ENCODE peak calls at places on chromosomes 16 and 17, in five cellular contexts. W, V, M, C and R are unnamed samples.

GRCh38 chr16:30094541-30095165 is 1.4 kb downstream of the YPEL3 start:
- DNase-seq in W (no peak), V (peak), M (no peak), C (no peak), R (peak)

GRCh38 chr17:68006797-68007196 is 10.5 kb upstream of the C17orf58 start:
- DNase-seq in W (no peak), V (no peak), M (no peak), C (no peak), R (no peak)

GRCh38 chr17:73170324-73170723 is 5.5 kb downstream of the SSTR2 start:
- DNase-seq in W (no peak), V (no peak), M (no peak), C (no peak), R (no peak)

GRCh38 chr17:55334285-55334684 is 69.5 kb downstream of the HLF start:
- DNase-seq in W (no peak), V (no peak), M (no peak), C (no peak), R (no peak)

GRCh38 chr17:28330671-28331070 is 4.6 kb downstream of the IFT20 start:
- DNase-seq in W (no peak), V (no peak), M (no peak), C (no peak), R (no peak)

GRCh38 chr16:56491657-56492261 is 28.1 kb downstream of the BBS2 start:
- DNase-seq in W (no peak), V (no peak), M (no peak), C (no peak), R (no peak)

GRCh38 chr16:52549011-52549692 is 2.2 kb upstream of the TOX3 start:
- DNase-seq in W (no peak), V (no peak), M (peak), C (no peak), R (no peak)

GRCh38 chr16:56354016-56354415 is 71.3 kb downstream of the AMFR start:
- DNase-seq in W (no peak), V (no peak), M (no peak), C (no peak), R (no peak)

GRCh38 chr17:39744836-39745215 is 7.1 kb downstream of the GRB7 start:
- DNase-seq in W (no peak), V (no peak), M (no peak), C (no peak), R (no peak)

GRCh38 chr17:27506348-27507218 is 50.3 kb downstream of the KSR1 start:
- DNase-seq in W (no peak), V (no peak), M (no peak), C (peak), R (no peak)

GRCh38 chr17:65518256-65518655 is 43.2 kb downstream of the AXIN2 start:
- DNase-seq in W (no peak), V (no peak), M (no peak), C (no peak), R (no peak)

GRCh38 chr17:18172528-18173278 is 10.9 kb upstream of the ALKBH5 start:
- DNase-seq in W (no peak), V (no peak), M (no peak), C (no peak), R (no peak)

GRCh38 chr17:18163528-18163927 is 20.1 kb upstream of the ALKBH5 start:
- DNase-seq in W (no peak), V (no peak), M (no peak), C (peak), R (no peak)

GRCh38 chr17:18167421-18167820 is 16.2 kb upstream of the ALKBH5 start:
- DNase-seq in W (no peak), V (no peak), M (no peak), C (no peak), R (no peak)

GRCh38 chr17:18161226-18162094 is 22.2 kb upstream of the ALKBH5 start:
- DNase-seq in W (no peak), V (no peak), M (no peak), C (no peak), R (no peak)

GRCh38 chr17:18166894-18167293 is 16.7 kb upstream of the ALKBH5 start:
- DNase-seq in W (no peak), V (no peak), M (no peak), C (no peak), R (no peak)
- TF ChIP-seq CTCF in W (no peak), V (peak), M (no peak), C (peak), R (no peak)

DNA sequence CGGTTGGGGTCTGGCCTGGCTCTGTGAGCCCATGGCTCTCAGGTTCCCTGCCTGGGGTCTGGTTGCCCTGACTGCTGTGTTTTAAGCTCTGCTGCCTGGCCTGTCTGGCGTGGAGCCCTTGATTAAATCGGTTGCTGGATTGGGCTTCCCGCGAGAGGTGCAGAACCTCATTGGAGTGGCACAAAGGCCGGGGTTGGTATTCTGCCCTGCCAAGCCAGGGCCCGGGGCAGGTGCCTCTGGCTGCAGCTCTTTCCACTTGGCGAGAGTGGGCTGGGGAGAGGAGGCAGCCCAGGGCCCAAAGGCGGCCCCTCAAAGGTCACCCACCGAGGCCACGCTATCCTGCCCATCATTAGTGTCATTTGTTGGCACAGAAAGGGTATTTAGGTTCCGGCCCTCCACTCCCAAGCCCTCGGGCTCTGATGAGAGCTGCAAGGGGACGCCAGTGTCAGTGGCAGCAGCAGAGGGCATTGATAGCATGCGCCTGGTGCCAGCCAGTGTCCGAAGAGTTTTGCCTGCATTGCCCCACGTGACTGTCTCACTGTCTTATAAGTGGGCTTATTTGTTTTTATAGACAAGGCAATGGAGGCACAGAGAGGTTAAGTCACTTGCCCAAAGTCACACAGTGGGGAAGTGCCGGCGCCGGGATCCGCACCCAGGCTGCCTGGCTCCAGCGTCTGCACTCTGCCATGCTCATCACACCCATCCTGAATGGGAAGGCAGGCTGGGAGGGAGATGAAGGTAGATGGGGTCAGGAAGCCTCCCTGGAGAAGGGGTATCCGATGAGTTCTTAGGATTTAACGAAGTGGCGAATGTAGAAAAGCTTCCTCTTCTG is 68.0 kb upstream of the CIBAR2 start:
- DNase-seq in W (no peak), V (no peak), M (no peak), C (no peak), R (no peak)
- TF ChIP-seq CTCF in W (no peak), V (no peak), M (no peak), C (no peak), R (no peak)

GRCh38 chr16:2883027-2883846 is at the start of gene FLYWCH2:
- DNase-seq in W (peak), V (peak), M (peak), C (peak), R (peak)
- TF ChIP-seq CTCF in W (no peak), V (peak), M (peak), C (no peak), R (no peak)

GRCh38 chr17:7259555-7259889 is 2.8 kb downstream of the CLDN7 start:
- DNase-seq in W (no peak), V (no peak), M (no peak), C (no peak), R (no peak)

GRCh38 chr17:7261377-7262191 is 694 bp downstream of the CLDN7 start:
- DNase-seq in W (no peak), V (no peak), M (peak), C (no peak), R (peak)

GRCh38 chr17:7260151-7260550 is 2.1 kb downstream of the CLDN7 start:
- DNase-seq in W (no peak), V (no peak), M (no peak), C (no peak), R (no peak)

GRCh38 chr17:7262192-7263070 is at the start of gene CLDN7:
- DNase-seq in W (no peak), V (no peak), M (peak), C (no peak), R (peak)

GRCh38 chr17:7260601-7261376 is 1.5 kb downstream of the CLDN7 start:
- DNase-seq in W (no peak), V (no peak), M (peak), C (no peak), R (peak)
- TF ChIP-seq CTCF in W (no peak), V (no peak), M (no peak), C (no peak), R (no peak)

GRCh38 chr16:527015-527903 is at the start of gene CAPN15:
- DNase-seq in W (peak), V (peak), M (peak), C (peak), R (peak)
- TF ChIP-seq CTCF in W (no peak), V (peak), M (peak), C (no peak), R (no peak)

DNA sequence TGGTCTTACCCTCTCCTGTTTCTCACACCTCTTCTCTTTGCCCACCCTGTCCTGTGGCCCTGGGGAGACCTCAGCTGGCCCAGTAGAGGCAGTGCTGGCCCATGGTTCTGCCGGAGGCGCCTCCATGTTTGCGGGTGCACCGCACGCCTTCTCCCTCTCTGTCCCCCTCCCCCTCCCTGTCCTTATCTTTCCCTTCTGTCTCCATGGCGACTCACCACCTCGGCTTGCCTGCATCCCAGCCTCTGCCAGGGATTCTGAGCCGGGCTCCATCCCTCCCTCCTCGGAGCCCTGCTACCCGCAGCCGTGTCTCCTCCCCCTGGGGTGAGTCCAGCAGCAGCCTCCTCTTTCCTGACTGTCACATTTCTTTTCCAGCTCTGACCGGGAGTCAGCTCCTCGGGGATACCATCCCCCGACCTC is at the start of gene RNF112:
- DNase-seq in W (no peak), V (no peak), M (no peak), C (no peak), R (no peak)
- TF ChIP-seq CTCF in W (no peak), V (no peak), M (no peak), C (peak), R (no peak)

DNA sequence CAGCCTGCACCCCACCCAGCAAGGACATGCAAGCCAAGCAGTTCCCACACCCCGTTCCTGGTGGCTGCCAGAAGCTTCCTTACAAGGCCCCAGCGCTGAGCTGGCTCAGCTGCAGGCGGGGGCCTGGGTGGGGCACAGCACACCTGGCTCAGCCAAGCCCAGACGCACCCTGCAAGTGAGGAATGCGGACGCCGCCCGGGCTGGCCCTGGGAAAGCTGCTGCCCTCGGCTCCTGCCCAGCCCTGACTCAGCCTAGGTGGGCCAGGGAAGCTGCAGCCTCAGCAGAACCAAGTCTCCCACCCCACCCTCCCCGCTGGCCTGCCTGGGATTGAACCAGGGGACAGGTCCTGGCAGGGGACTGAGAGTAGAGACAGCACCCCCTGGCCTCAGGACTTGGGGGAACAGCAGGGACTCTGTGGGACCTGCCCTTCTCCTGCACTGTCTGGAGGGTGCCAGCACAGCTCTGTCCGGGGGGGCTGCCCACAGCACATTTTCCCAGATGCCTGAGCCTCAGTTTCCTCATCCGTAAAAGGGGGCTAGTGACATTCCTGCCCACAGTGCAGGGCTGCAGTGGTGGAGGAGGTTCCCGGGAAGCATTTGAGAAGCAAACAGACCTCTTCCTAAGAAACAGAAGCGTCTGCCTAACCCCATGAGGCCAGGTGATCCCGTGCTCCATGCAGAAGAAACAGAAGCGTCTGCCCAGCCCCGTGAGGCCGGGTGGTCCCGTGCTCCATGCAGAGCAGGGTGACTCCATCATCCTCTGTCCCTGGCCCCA is 29.9 kb upstream of the KRT17 start:
- DNase-seq in W (peak), V (no peak), M (no peak), C (no peak), R (no peak)
- TF ChIP-seq CTCF in W (no peak), V (no peak), M (no peak), C (no peak), R (no peak)

GRCh38 chr16:85055503-85056210 is 28.1 kb downstream of the KIAA0513 start:
- DNase-seq in W (peak), V (no peak), M (no peak), C (peak), R (no peak)

GRCh38 chr16:85057948-85058347 is 30.4 kb downstream of the KIAA0513 start:
- DNase-seq in W (no peak), V (no peak), M (no peak), C (no peak), R (no peak)

GRCh38 chr16:85058909-85059308 is 31.3 kb downstream of the KIAA0513 start:
- DNase-seq in W (no peak), V (no peak), M (no peak), C (no peak), R (no peak)

GRCh38 chr16:85056211-85056748 is 28.7 kb downstream of the KIAA0513 start:
- DNase-seq in W (no peak), V (no peak), M (peak), C (peak), R (no peak)

GRCh38 chr16:85057212-85057889 is 29.8 kb downstream of the KIAA0513 start:
- DNase-seq in W (no peak), V (no peak), M (no peak), C (peak), R (no peak)
- TF ChIP-seq CTCF in W (no peak), V (peak), M (no peak), C (peak), R (peak)

GRCh38 chr17:31508310-31509094 is 117.0 kb downstream of the RAB11FIP4 start:
- DNase-seq in W (no peak), V (no peak), M (no peak), C (peak), R (no peak)
- TF ChIP-seq CTCF in W (no peak), V (peak), M (peak), C (peak), R (no peak)